ENCODE peak calls at places on chromosomes 6 and 20, in nine cellular contexts. R is stimulated activated CD8-positive, alpha-beta memory T cell treated with anti-CD3 and anti-CD28 coated beads, Interleukin-2, amount 100 ng/mL, for 48 hours; P is posterior vena cava; J is stimulated activated CD4-positive, alpha-beta T cell treated with anti-CD3 and anti-CD28 coated beads, TNF-alpha, amount 100 ng/mL, for 48 hours; N is HEK293T; Z is lower lobe of right lung; A is NCI-H1436; S is substantia nigra; U is stimulated activated naive B cell treated with anti-CD40 and anti-IgM and Interleukin-4, amounts not matched to agents 10 μg/mL and 1 μg/mL and 100 μg/mL, for 72 hours. T is an unnamed sample.

GRCh38 chr6:106146852-106147351 is 60.8 kb downstream of the PRDM1 start:
- DNase-seq in R (no peak), P (no peak), J (no peak), N (no peak), Z (no peak), A (no peak), S (no peak), U (no peak), T (no peak)

GRCh38 chr20:62908971-62909791 is 17.1 kb downstream of the DIDO1 start:
- DNase-seq in R (no peak), P (no peak), J (no peak), N (no peak), Z (peak), A (no peak), S (no peak), U (no peak), T (no peak)

GRCh38 chr6:54847799-54848597 is 1.4 kb downstream of the FAM83B start:
- DNase-seq in R (no peak), P (no peak), J (no peak), N (no peak), Z (no peak), A (no peak), S (no peak), U (no peak), T (peak)

GRCh38 chr6:111417181-111417585 is 65.8 kb downstream of the REV3L start:
- DNase-seq in R (no peak), P (no peak), J (no peak), N (no peak), Z (no peak), A (no peak), S (no peak), U (no peak), T (no peak)

GRCh38 chr6:103872219-103872618 is 987.5 kb downstream of the HACE1 start:
- DNase-seq in R (no peak), P (no peak), J (no peak), N (no peak), Z (no peak), A (no peak), S (no peak), U (no peak), T (no peak)

GRCh38 chr6:32838114-32838958 is at the start of gene TAP2:
- DNase-seq in R (peak), P (peak), J (peak), N (peak), Z (peak), A (peak), S (peak), U (peak), T (peak)

GRCh38 chr20:34712525-34713192 is 8.5 kb downstream of the TP53INP2 start:
- DNase-seq in R (no peak), P (no peak), J (no peak), N (no peak), Z (no peak), A (no peak), S (no peak), U (no peak), T (no peak)

GRCh38 chr6:79173378-79173777 is 61.1 kb downstream of the HMGN3 start:
- DNase-seq in R (no peak), P (no peak), J (no peak), N (no peak), Z (no peak), A (no peak), S (no peak), U (no peak), T (no peak)

GRCh38 chr20:22691369-22692118 is 107.2 kb upstream of the FOXA2 start:
- DNase-seq in R (peak), P (peak), J (peak), N (peak), Z (peak), A (peak), S (no peak), U (peak), T (peak)

GRCh38 chr6:109696355-109696754 is 5.3 kb downstream of the FIG4 start:
- DNase-seq in R (no peak), P (no peak), J (no peak), N (no peak), Z (no peak), A (no peak), S (no peak), U (no peak), T (no peak)

GRCh38 chr20:472137-472846 is 10.0 kb upstream of the TBC1D20 start:
- DNase-seq in R (no peak), P (no peak), J (no peak), N (no peak), Z (no peak), A (no peak), S (no peak), U (no peak), T (no peak)

GRCh38 chr20:32609993-32610896 is 25.1 kb upstream of the NOL4L start:
- DNase-seq in R (no peak), P (no peak), J (no peak), N (no peak), Z (no peak), A (no peak), S (no peak), U (no peak), T (no peak)

GRCh38 chr6:31175961-31176360 is 5.5 kb upstream of the POU5F1 start:
- DNase-seq in R (no peak), P (no peak), J (no peak), N (no peak), Z (no peak), A (no peak), S (no peak), U (no peak), T (peak)

GRCh38 chr20:21433329-21433890 is 36.1 kb upstream of the NKX2-4 start:
- DNase-seq in R (no peak), P (no peak), J (no peak), N (no peak), Z (no peak), A (no peak), S (no peak), U (no peak), T (no peak)

GRCh38 chr6:26032387-26033131 is 54.7 kb upstream of the HFE start:
- DNase-seq in R (no peak), P (no peak), J (no peak), N (no peak), Z (no peak), A (no peak), S (no peak), U (peak), T (no peak)

GRCh38 chr6:166307082-166307980 is 861 bp downstream of the PRR18 start:
- DNase-seq in R (no peak), P (no peak), J (no peak), N (no peak), Z (no peak), A (no peak), S (no peak), U (no peak), T (no peak)

GRCh38 chr6:36555750-36556252 is 8.5 kb upstream of the STK38 start:
- DNase-seq in R (no peak), P (no peak), J (no peak), N (no peak), Z (no peak), A (no peak), S (no peak), U (no peak), T (no peak)

GRCh38 chr6:130647221-130647620 is 180.0 kb upstream of the SMLR1 start:
- DNase-seq in R (no peak), P (no peak), J (no peak), N (no peak), Z (no peak), A (no peak), S (no peak), U (no peak), T (no peak)

GRCh38 chr6:63272397-63272796 is 47.4 kb downstream of the LGSN start:
- DNase-seq in R (no peak), P (no peak), J (no peak), N (peak), Z (no peak), A (peak), S (no peak), U (no peak), T (peak)

GRCh38 chr6:36735110-36735971 is 37.7 kb downstream of the RAB44 start:
- DNase-seq in R (no peak), P (peak), J (no peak), N (no peak), Z (peak), A (no peak), S (no peak), U (no peak), T (peak)

GRCh38 chr6:147624946-147625515 is 116.5 kb downstream of the SAMD5 start:
- DNase-seq in R (no peak), P (no peak), J (no peak), N (no peak), Z (no peak), A (no peak), S (no peak), U (no peak), T (no peak)

GRCh38 chr20:35697696-35698297 is 1.4 kb downstream of the NFS1 start:
- DNase-seq in R (no peak), P (peak), J (no peak), N (no peak), Z (no peak), A (no peak), S (no peak), U (no peak), T (no peak)

GRCh38 chr6:8245736-8246135 is 143.4 kb upstream of the EEF1E1 start:
- DNase-seq in R (no peak), P (no peak), J (no peak), N (no peak), Z (no peak), A (no peak), S (no peak), U (no peak), T (no peak)

GRCh38 chr20:10935658-10936057 is 261.9 kb upstream of the JAG1 start:
- DNase-seq in R (no peak), P (no peak), J (no peak), N (no peak), Z (no peak), A (no peak), S (no peak), U (no peak), T (no peak)

GRCh38 chr6:81138236-81138635 is 614.2 kb downstream of the TENT5A start:
- DNase-seq in R (no peak), P (no peak), J (no peak), N (no peak), Z (no peak), A (no peak), S (no peak), U (no peak), T (no peak)

GRCh38 chr6:99282479-99283062 is 66.9 kb downstream of the FAXC start:
- DNase-seq in R (no peak), P (no peak), J (no peak), N (peak), Z (no peak), A (no peak), S (no peak), U (no peak), T (no peak)

GRCh38 chr20:23783447-23783846 is 32.7 kb upstream of the CST1 start:
- DNase-seq in R (no peak), P (no peak), J (no peak), N (no peak), Z (no peak), A (no peak), S (no peak), U (no peak), T (no peak)

GRCh38 chr6:78910611-78911134 is 43.3 kb downstream of the IRAK1BP1 start:
- DNase-seq in R (no peak), P (peak), J (no peak), N (no peak), Z (peak), A (no peak), S (no peak), U (no peak), T (no peak)

GRCh38 chr20:25020901-25021301 is 28.4 kb upstream of the APMAP start:
- DNase-seq in R (no peak), P (peak), J (no peak), N (no peak), Z (no peak), A (no peak), S (no peak), U (no peak), T (no peak)

GRCh38 chr20:32911355-32911754 is 52.6 kb downstream of the EFCAB8 start:
- DNase-seq in R (no peak), P (peak), J (no peak), N (no peak), Z (peak), A (no peak), S (no peak), U (no peak), T (no peak)

GRCh38 chr6:68468244-68468884 is 166.7 kb upstream of the ADGRB3 start:
- DNase-seq in R (no peak), P (no peak), J (no peak), N (peak), Z (no peak), A (no peak), S (no peak), U (no peak), T (no peak)

GRCh38 chr6:69155467-69155866 is 520.4 kb downstream of the ADGRB3 start:
- DNase-seq in R (no peak), P (no peak), J (no peak), N (no peak), Z (no peak), A (no peak), S (no peak), U (no peak), T (no peak)

GRCh38 chr6:149336529-149336928 is 19.0 kb downstream of the TAB2 start:
- DNase-seq in R (no peak), P (no peak), J (no peak), N (no peak), Z (no peak), A (no peak), S (no peak), U (no peak), T (peak)

GRCh38 chr6:145903356-145904102 is 60.6 kb downstream of the SHPRH start:
- DNase-seq in R (no peak), P (no peak), J (no peak), N (no peak), Z (no peak), A (no peak), S (no peak), U (no peak), T (no peak)

T was measured in HTR-8/SVneo.